ENCODE peak calls at places on chromosomes 16 and 17, in ten cellular contexts. One of them, this sample, is unnamed.

GRCh38 chr17:21286066-21286770 is 1.7 kb downstream of the MAP2K3 start:
- DNase-seq in cardiac muscle cell: peak
- DNase-seq in IMR-90: peak
- DNase-seq in coronary artery: peak
- DNase-seq in fibroblast of lung: peak
- DNase-seq in tibial nerve: peak
- DNase-seq in esophagus muscularis mucosa: peak
- DNase-seq in lower leg skin: peak
- DNase-seq in HCT116: peak
- DNase-seq in A549: peak
- DNase-seq in this sample: no peak

GRCh38 chr17:72422505-72423285 is 301.9 kb downstream of the SOX9 start:
- DNase-seq in cardiac muscle cell: peak
- DNase-seq in A549: peak
- DNase-seq in fibroblast of lung: peak
- DNase-seq in HCT116: peak
- DNase-seq in IMR-90: peak
- DNase-seq in tibial nerve: peak
- DNase-seq in lower leg skin: peak
- DNase-seq in esophagus muscularis mucosa: no peak
- DNase-seq in coronary artery: peak
- DNase-seq in this sample: no peak

GRCh38 chr17:76805319-76805718 is 62.9 kb upstream of the MGAT5B start:
- DNase-seq in cardiac muscle cell: no peak
- DNase-seq in A549: no peak
- DNase-seq in coronary artery: no peak
- DNase-seq in lower leg skin: no peak
- DNase-seq in fibroblast of lung: peak
- DNase-seq in HCT116: no peak
- DNase-seq in IMR-90: peak
- DNase-seq in tibial nerve: no peak
- DNase-seq in esophagus muscularis mucosa: no peak
- DNase-seq in this sample: no peak

GRCh38 chr17:40903129-40903847 is 18.2 kb upstream of the KRT20 start:
- DNase-seq in cardiac muscle cell: no peak
- DNase-seq in coronary artery: no peak
- DNase-seq in IMR-90: peak
- DNase-seq in A549: peak
- DNase-seq in esophagus muscularis mucosa: no peak
- DNase-seq in fibroblast of lung: peak
- DNase-seq in tibial nerve: no peak
- DNase-seq in HCT116: peak
- DNase-seq in lower leg skin: no peak
- DNase-seq in this sample: no peak

GRCh38 chr17:50871898-50872297 is 5.7 kb upstream of the TOB1 start:
- DNase-seq in esophagus muscularis mucosa: no peak
- DNase-seq in IMR-90: no peak
- DNase-seq in cardiac muscle cell: no peak
- DNase-seq in HCT116: no peak
- DNase-seq in lower leg skin: no peak
- DNase-seq in A549: no peak
- DNase-seq in coronary artery: peak
- DNase-seq in tibial nerve: no peak
- DNase-seq in fibroblast of lung: no peak
- DNase-seq in this sample: no peak

GRCh38 chr17:2071024-2071385 is 16.1 kb downstream of the HIC1 start:
- DNase-seq in HCT116: no peak
- DNase-seq in IMR-90: no peak
- DNase-seq in fibroblast of lung: no peak
- DNase-seq in A549: no peak
- DNase-seq in lower leg skin: no peak
- DNase-seq in cardiac muscle cell: no peak
- DNase-seq in coronary artery: no peak
- DNase-seq in tibial nerve: no peak
- DNase-seq in esophagus muscularis mucosa: no peak
- DNase-seq in this sample: no peak

GRCh38 chr17:56158344-56158743 is 5.1 kb downstream of the ANKFN1 start:
- DNase-seq in lower leg skin: no peak
- DNase-seq in IMR-90: no peak
- DNase-seq in A549: no peak
- DNase-seq in fibroblast of lung: no peak
- DNase-seq in HCT116: no peak
- DNase-seq in cardiac muscle cell: no peak
- DNase-seq in tibial nerve: no peak
- DNase-seq in esophagus muscularis mucosa: no peak
- DNase-seq in coronary artery: no peak
- DNase-seq in this sample: no peak

GRCh38 chr17:6279659-6280058 is 155.3 kb downstream of the AIPL1 start:
- DNase-seq in lower leg skin: peak
- DNase-seq in cardiac muscle cell: no peak
- DNase-seq in esophagus muscularis mucosa: no peak
- DNase-seq in HCT116: peak
- DNase-seq in coronary artery: no peak
- DNase-seq in fibroblast of lung: no peak
- DNase-seq in tibial nerve: no peak
- DNase-seq in IMR-90: no peak
- DNase-seq in A549: no peak
- DNase-seq in this sample: no peak

DNA sequence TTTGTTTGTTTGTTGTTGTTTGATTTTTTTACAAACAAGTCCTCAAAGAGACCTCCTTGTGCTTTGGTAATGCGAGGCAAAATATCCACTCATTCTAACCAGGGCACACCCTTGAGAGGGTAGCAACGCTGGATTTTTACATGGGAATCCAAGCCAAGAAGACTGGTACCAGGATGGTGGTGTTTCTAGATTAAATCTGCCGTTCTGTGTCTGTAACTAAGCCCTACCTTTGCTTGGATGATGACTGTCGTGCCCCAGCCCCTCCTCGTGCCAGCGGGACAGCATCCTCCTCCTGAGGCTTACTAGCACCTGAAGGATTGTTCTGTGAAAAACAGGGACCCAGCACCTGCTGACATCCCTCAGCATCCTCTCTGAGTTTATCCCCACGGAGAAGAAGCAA is 5.2 kb upstream of the HSBP1 start:
- DNase-seq in esophagus muscularis mucosa: no peak
- DNase-seq in fibroblast of lung: no peak
- DNase-seq in tibial nerve: no peak
- DNase-seq in coronary artery: no peak
- DNase-seq in A549: no peak
- DNase-seq in cardiac muscle cell: no peak
- DNase-seq in HCT116: no peak
- DNase-seq in IMR-90: no peak
- DNase-seq in lower leg skin: peak
- DNase-seq in this sample: no peak
- H3K4me3 ChIP-seq in esophagus muscularis mucosa: peak
- H3K4me3 ChIP-seq in fibroblast of lung: peak
- H3K4me3 ChIP-seq in tibial nerve: no peak
- H3K4me3 ChIP-seq in coronary artery: peak
- H3K4me3 ChIP-seq in A549: peak
- H3K4me3 ChIP-seq in cardiac muscle cell: no peak
- H3K4me3 ChIP-seq in HCT116: no peak
- H3K4me3 ChIP-seq in IMR-90: peak
- H3K4me3 ChIP-seq in lower leg skin: no peak
- H3K4me3 ChIP-seq in this sample: peak

GRCh38 chr16:66845080-66845410 is 831 bp downstream of the CA7 start:
- DNase-seq in esophagus muscularis mucosa: no peak
- DNase-seq in IMR-90: no peak
- DNase-seq in A549: no peak
- DNase-seq in coronary artery: no peak
- DNase-seq in lower leg skin: peak
- DNase-seq in HCT116: no peak
- DNase-seq in cardiac muscle cell: no peak
- DNase-seq in tibial nerve: no peak
- DNase-seq in fibroblast of lung: no peak
- DNase-seq in this sample: no peak

GRCh38 chr16:66843191-66843590 is 1.0 kb upstream of the CA7 start:
- DNase-seq in tibial nerve: no peak
- DNase-seq in fibroblast of lung: no peak
- DNase-seq in esophagus muscularis mucosa: no peak
- DNase-seq in HCT116: no peak
- DNase-seq in IMR-90: no peak
- DNase-seq in cardiac muscle cell: no peak
- DNase-seq in lower leg skin: peak
- DNase-seq in A549: no peak
- DNase-seq in coronary artery: no peak
- DNase-seq in this sample: no peak

GRCh38 chr16:66845791-66846221 is 1.6 kb downstream of the CA7 start:
- DNase-seq in fibroblast of lung: no peak
- DNase-seq in cardiac muscle cell: no peak
- DNase-seq in esophagus muscularis mucosa: no peak
- DNase-seq in HCT116: no peak
- DNase-seq in A549: no peak
- DNase-seq in tibial nerve: no peak
- DNase-seq in lower leg skin: peak
- DNase-seq in coronary artery: no peak
- DNase-seq in IMR-90: no peak
- DNase-seq in this sample: peak

GRCh38 chr16:66844009-66844341 is 239 bp upstream of the CA7 start:
- DNase-seq in HCT116: no peak
- DNase-seq in coronary artery: no peak
- DNase-seq in cardiac muscle cell: no peak
- DNase-seq in A549: no peak
- DNase-seq in fibroblast of lung: no peak
- DNase-seq in IMR-90: no peak
- DNase-seq in lower leg skin: no peak
- DNase-seq in esophagus muscularis mucosa: no peak
- DNase-seq in tibial nerve: no peak
- DNase-seq in this sample: no peak

DNA sequence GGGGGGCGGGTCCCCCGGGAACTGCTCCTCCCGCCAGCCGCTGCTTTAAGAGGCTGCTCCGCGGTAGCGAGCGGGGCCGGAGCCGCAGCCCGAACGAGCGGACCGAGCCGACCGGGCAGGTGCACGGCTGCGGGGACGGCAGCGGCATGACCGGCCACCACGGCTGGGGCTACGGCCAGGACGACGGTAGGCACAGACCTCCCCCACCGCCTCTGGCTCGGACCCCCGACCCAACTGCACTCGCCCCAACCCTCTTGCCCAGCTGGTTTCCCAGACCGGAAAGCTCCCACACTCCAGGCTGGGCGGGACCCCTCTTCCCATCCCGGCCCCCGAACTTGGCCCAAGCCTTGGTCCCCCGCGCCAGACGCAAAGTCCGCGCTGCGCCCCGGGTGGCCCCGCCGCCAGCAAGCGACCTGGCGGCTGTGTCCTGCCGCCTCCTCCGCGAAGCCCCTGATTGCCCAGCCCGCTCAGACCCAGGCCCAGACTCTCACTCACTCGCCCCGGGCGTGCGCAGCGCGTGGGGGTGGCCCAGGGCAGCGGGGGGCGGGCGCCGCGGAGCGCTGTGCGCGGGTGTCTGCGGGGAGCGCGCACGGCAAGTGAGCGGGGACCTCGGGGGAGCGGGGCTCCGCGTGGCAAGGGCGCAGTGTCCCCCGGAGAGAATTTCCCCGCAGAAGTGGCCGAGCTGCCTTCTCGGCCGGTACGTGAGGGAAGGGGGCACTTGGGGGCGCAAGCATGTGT is at the start of gene CA7:
- DNase-seq in coronary artery: no peak
- DNase-seq in esophagus muscularis mucosa: no peak
- DNase-seq in tibial nerve: no peak
- DNase-seq in IMR-90: no peak
- DNase-seq in lower leg skin: peak
- DNase-seq in HCT116: no peak
- DNase-seq in fibroblast of lung: no peak
- DNase-seq in A549: no peak
- DNase-seq in cardiac muscle cell: peak
- DNase-seq in this sample: peak
- H3K4me3 ChIP-seq in coronary artery: peak
- H3K4me3 ChIP-seq in esophagus muscularis mucosa: peak
- H3K4me3 ChIP-seq in tibial nerve: peak
- H3K4me3 ChIP-seq in IMR-90: peak
- H3K4me3 ChIP-seq in lower leg skin: peak
- H3K4me3 ChIP-seq in HCT116: no peak
- H3K4me3 ChIP-seq in fibroblast of lung: peak
- H3K4me3 ChIP-seq in A549: peak
- H3K4me3 ChIP-seq in cardiac muscle cell: peak
- H3K4me3 ChIP-seq in this sample: peak

GRCh38 chr17:4591529-4591928 is 7.2 kb downstream of the SMTNL2 start:
- DNase-seq in fibroblast of lung: peak
- DNase-seq in HCT116: no peak
- DNase-seq in lower leg skin: no peak
- DNase-seq in A549: peak
- DNase-seq in cardiac muscle cell: no peak
- DNase-seq in IMR-90: peak
- DNase-seq in coronary artery: no peak
- DNase-seq in tibial nerve: no peak
- DNase-seq in esophagus muscularis mucosa: no peak
- DNase-seq in this sample: no peak

GRCh38 chr17:4596636-4597380 is 12.5 kb downstream of the SMTNL2 start:
- DNase-seq in lower leg skin: no peak
- DNase-seq in fibroblast of lung: no peak
- DNase-seq in esophagus muscularis mucosa: no peak
- DNase-seq in tibial nerve: no peak
- DNase-seq in HCT116: no peak
- DNase-seq in cardiac muscle cell: no peak
- DNase-seq in A549: no peak
- DNase-seq in IMR-90: no peak
- DNase-seq in coronary artery: no peak
- DNase-seq in this sample: no peak

GRCh38 chr17:4593021-4593797 is 8.9 kb downstream of the SMTNL2 start:
- DNase-seq in A549: no peak
- DNase-seq in lower leg skin: no peak
- DNase-seq in coronary artery: no peak
- DNase-seq in cardiac muscle cell: no peak
- DNase-seq in HCT116: no peak
- DNase-seq in esophagus muscularis mucosa: no peak
- DNase-seq in tibial nerve: no peak
- DNase-seq in fibroblast of lung: no peak
- DNase-seq in IMR-90: no peak
- DNase-seq in this sample: no peak

GRCh38 chr17:4592240-4593005 is 8.1 kb downstream of the SMTNL2 start:
- DNase-seq in A549: no peak
- DNase-seq in IMR-90: no peak
- DNase-seq in lower leg skin: no peak
- DNase-seq in fibroblast of lung: no peak
- DNase-seq in cardiac muscle cell: no peak
- DNase-seq in tibial nerve: no peak
- DNase-seq in HCT116: no peak
- DNase-seq in coronary artery: no peak
- DNase-seq in esophagus muscularis mucosa: no peak
- DNase-seq in this sample: no peak

GRCh38 chr17:4594406-4595349 is 10.3 kb downstream of the SMTNL2 start:
- DNase-seq in fibroblast of lung: no peak
- DNase-seq in coronary artery: no peak
- DNase-seq in IMR-90: no peak
- DNase-seq in esophagus muscularis mucosa: no peak
- DNase-seq in tibial nerve: no peak
- DNase-seq in HCT116: no peak
- DNase-seq in A549: no peak
- DNase-seq in cardiac muscle cell: peak
- DNase-seq in lower leg skin: no peak
- DNase-seq in this sample: no peak
- H3K4me3 ChIP-seq in fibroblast of lung: no peak
- H3K4me3 ChIP-seq in coronary artery: no peak
- H3K4me3 ChIP-seq in IMR-90: no peak
- H3K4me3 ChIP-seq in esophagus muscularis mucosa: no peak
- H3K4me3 ChIP-seq in tibial nerve: no peak
- H3K4me3 ChIP-seq in HCT116: no peak
- H3K4me3 ChIP-seq in A549: no peak
- H3K4me3 ChIP-seq in cardiac muscle cell: no peak
- H3K4me3 ChIP-seq in lower leg skin: no peak
- H3K4me3 ChIP-seq in this sample: no peak

DNA sequence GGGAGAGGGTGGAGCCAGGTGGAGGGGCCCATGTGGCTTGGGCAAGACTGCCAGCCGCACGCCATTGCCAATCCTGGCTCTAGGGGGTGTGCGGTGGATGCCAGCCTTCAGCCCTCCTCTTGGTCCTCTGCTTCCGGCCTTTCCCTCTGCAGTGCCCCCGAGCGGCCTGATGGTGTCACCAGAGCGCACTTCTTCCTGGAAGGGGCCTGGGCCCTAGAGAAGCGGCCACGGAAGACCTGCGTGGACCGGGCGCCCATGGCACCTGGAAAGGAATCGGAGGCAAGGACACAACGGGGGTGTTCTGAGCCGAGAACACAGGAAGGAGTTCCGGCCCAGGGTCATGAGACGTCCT is 93.0 kb downstream of the IRX3 start:
- DNase-seq in coronary artery: peak
- DNase-seq in HCT116: peak
- DNase-seq in tibial nerve: peak
- DNase-seq in lower leg skin: peak
- DNase-seq in IMR-90: peak
- DNase-seq in cardiac muscle cell: peak
- DNase-seq in esophagus muscularis mucosa: no peak
- DNase-seq in A549: peak
- DNase-seq in fibroblast of lung: peak
- DNase-seq in this sample: peak
- H3K4me3 ChIP-seq in coronary artery: peak
- H3K4me3 ChIP-seq in HCT116: peak
- H3K4me3 ChIP-seq in tibial nerve: no peak
- H3K4me3 ChIP-seq in lower leg skin: no peak
- H3K4me3 ChIP-seq in IMR-90: no peak
- H3K4me3 ChIP-seq in cardiac muscle cell: no peak
- H3K4me3 ChIP-seq in esophagus muscularis mucosa: peak
- H3K4me3 ChIP-seq in A549: no peak
- H3K4me3 ChIP-seq in fibroblast of lung: no peak
- H3K4me3 ChIP-seq in this sample: no peak

This sample was measured in dorsolateral prefrontal cortex.